ENCODE peak calls at places on chromosomes 7 and 10, in five cellular contexts. J is upper lobe of left lung, K is left ventricle myocardium inferior, A is endothelial cell, T is cardiac muscle cell. Q is an unnamed sample.

GRCh38 chr10:130300608-130301025 is 164.4 kb downstream of the GLRX3 start:
- DNase-seq in J (no peak), K (peak; percentile 44), A (no peak), T (no peak), Q (no peak)

GRCh38 chr10:8815969-8816368 is 761.5 kb downstream of the GATA3 start:
- DNase-seq in J (no peak), K (no peak), A (no peak), T (no peak), Q (no peak)

GRCh38 chr10:110568055-110568735 is 700 bp downstream of the SMC3 start:
- DNase-seq in J (peak; percentile 41), K (peak; percentile 18), A (peak; percentile 35), T (peak; percentile 77), Q (no peak)

GRCh38 chr7:37342665-37343471 is 105.8 kb downstream of the ELMO1 start:
- DNase-seq in J (peak; percentile 54), K (no peak), A (peak; percentile 10), T (no peak), Q (no peak)

GRCh38 chr10:129842031-129842430 is 122.0 kb downstream of the EBF3 start:
- DNase-seq in J (no peak), K (no peak), A (no peak), T (no peak), Q (no peak)

GRCh38 chr7:55550838-55551537 is 21.3 kb downstream of the VOPP1 start:
- DNase-seq in J (no peak), K (no peak), A (no peak), T (no peak), Q (no peak)

GRCh38 chr10:103507235-103508191 is 14.0 kb downstream of the NEURL1 start:
- DNase-seq in J (no peak), K (no peak), A (no peak), T (no peak), Q (peak; percentile 43)

GRCh38 chr7:154231732-154232131 is 179.5 kb downstream of the DPP6 start:
- DNase-seq in J (no peak), K (no peak), A (peak; percentile 52), T (peak; percentile 72), Q (no peak)

GRCh38 chr10:2978111-2978510 is 89.2 kb upstream of the PFKP start:
- DNase-seq in J (no peak), K (no peak), A (peak; percentile 19), T (peak; percentile 58), Q (no peak)

GRCh38 chr7:74572301-74573090 is 85.0 kb upstream of the GTF2I start:
- DNase-seq in J (no peak), K (no peak), A (no peak), T (peak; percentile 35), Q (no peak)

GRCh38 chr10:131726460-131726861 is 174.3 kb upstream of the PPP2R2D start:
- DNase-seq in J (peak; percentile 35), K (peak; percentile 55), A (no peak), T (peak; percentile 23), Q (peak; percentile 76)

GRCh38 chr7:36153571-36154097 is 580 bp downstream of the EEPD1 start:
- DNase-seq in J (peak; percentile 46), K (no peak), A (no peak), T (peak; percentile 21), Q (no peak)

GRCh38 chr7:23474098-23474828 is 4.0 kb upstream of the IGF2BP3 start:
- DNase-seq in J (peak; percentile 71), K (peak; percentile 60), A (peak; percentile 95), T (peak; percentile 98), Q (peak; percentile 94)

GRCh38 chr7:106779877-106780276 is 85.2 kb upstream of the PIK3CG start:
- DNase-seq in J (no peak), K (no peak), A (peak; percentile 9), T (peak; percentile 28), Q (no peak)

GRCh38 chr7:133504825-133505224 is 251.9 kb downstream of the EXOC4 start:
- DNase-seq in J (no peak), K (no peak), A (no peak), T (no peak), Q (no peak)

GRCh38 chr10:112754001-112754411 is 196.0 kb upstream of the TCF7L2 start:
- DNase-seq in J (no peak), K (no peak), A (no peak), T (no peak), Q (no peak)

GRCh38 chr10:109992485-109992884 is 15.3 kb upstream of the ADD3 start:
- DNase-seq in J (no peak), K (no peak), A (no peak), T (no peak), Q (no peak)

GRCh38 chr7:26657139-26657753 is 207.1 kb downstream of the SKAP2 start:
- DNase-seq in J (no peak), K (no peak), A (peak; percentile 14), T (peak; percentile 27), Q (no peak)

GRCh38 chr7:85664341-85664740 is 477.5 kb upstream of the SEMA3D start:
- DNase-seq in J (no peak), K (no peak), A (no peak), T (no peak), Q (no peak)

GRCh38 chr10:36277459-36277858 is 635.4 kb upstream of the FZD8 start:
- DNase-seq in J (no peak), K (no peak), A (no peak), T (no peak), Q (no peak)

GRCh38 chr7:5425507-5426225 is 2.0 kb upstream of the TNRC18 start:
- DNase-seq in J (peak; percentile 77), K (peak; percentile 71), A (peak; percentile 60), T (peak; percentile 90), Q (peak; percentile 74)

GRCh38 chr7:152382244-152382643 is 53.6 kb downstream of the KMT2C start:
- DNase-seq in J (no peak), K (no peak), A (no peak), T (no peak), Q (no peak)

GRCh38 chr10:1137499-1138163 is 81.4 kb downstream of the WDR37 start:
- DNase-seq in J (no peak), K (no peak), A (no peak), T (no peak), Q (no peak)

GRCh38 chr10:121900443-121901174 is 27.2 kb downstream of the ATE1 start:
- DNase-seq in J (no peak), K (no peak), A (peak; percentile 34), T (peak; percentile 84), Q (no peak)

GRCh38 chr7:28062197-28062988 is 118.2 kb downstream of the JAZF1 start:
- DNase-seq in J (peak; percentile 81), K (peak; percentile 66), A (peak; percentile 77), T (peak; percentile 85), Q (peak; percentile 53)

GRCh38 chr7:69739906-69740545 is 141.8 kb downstream of the AUTS2 start:
- DNase-seq in J (no peak), K (peak; percentile 46), A (no peak), T (peak; percentile 48), Q (no peak)

GRCh38 chr7:142636751-142637150 is 112.5 kb upstream of the PRSS1 start:
- DNase-seq in J (no peak), K (no peak), A (no peak), T (no peak), Q (no peak)

GRCh38 chr7:47759056-47759706 is 177.3 kb upstream of the TNS3 start:
- DNase-seq in J (no peak), K (no peak), A (no peak), T (no peak), Q (no peak)

GRCh38 chr7:16564023-16564380 is 37.4 kb downstream of the LRRC72 start:
- DNase-seq in J (no peak), K (no peak), A (no peak), T (no peak), Q (no peak)

GRCh38 chr7:33836797-33837355 is 68.5 kb upstream of the BMPER start:
- DNase-seq in J (no peak), K (no peak), A (no peak), T (no peak), Q (no peak)
- TF ChIP-seq CTCF in J (no peak), K (no peak), A (peak; percentile 39), T (peak; percentile 18), Q (no peak)

GRCh38 chr10:101064415-101065030 is 2.7 kb downstream of the KAZALD1 start:
- DNase-seq in J (no peak), K (no peak), A (no peak), T (no peak), Q (no peak)

GRCh38 chr10:101066890-101067355 is 5.1 kb downstream of the KAZALD1 start:
- DNase-seq in J (no peak), K (no peak), A (no peak), T (peak; percentile 31), Q (no peak)

GRCh38 chr10:101067356-101068083 is 5.7 kb downstream of the KAZALD1 start:
- DNase-seq in J (peak; percentile 82), K (peak; percentile 69), A (peak; percentile 83), T (peak; percentile 87), Q (peak; percentile 63)

GRCh38 chr10:101065479-101066145 is 3.8 kb downstream of the KAZALD1 start:
- DNase-seq in J (no peak), K (no peak), A (no peak), T (no peak), Q (no peak)

DNA sequence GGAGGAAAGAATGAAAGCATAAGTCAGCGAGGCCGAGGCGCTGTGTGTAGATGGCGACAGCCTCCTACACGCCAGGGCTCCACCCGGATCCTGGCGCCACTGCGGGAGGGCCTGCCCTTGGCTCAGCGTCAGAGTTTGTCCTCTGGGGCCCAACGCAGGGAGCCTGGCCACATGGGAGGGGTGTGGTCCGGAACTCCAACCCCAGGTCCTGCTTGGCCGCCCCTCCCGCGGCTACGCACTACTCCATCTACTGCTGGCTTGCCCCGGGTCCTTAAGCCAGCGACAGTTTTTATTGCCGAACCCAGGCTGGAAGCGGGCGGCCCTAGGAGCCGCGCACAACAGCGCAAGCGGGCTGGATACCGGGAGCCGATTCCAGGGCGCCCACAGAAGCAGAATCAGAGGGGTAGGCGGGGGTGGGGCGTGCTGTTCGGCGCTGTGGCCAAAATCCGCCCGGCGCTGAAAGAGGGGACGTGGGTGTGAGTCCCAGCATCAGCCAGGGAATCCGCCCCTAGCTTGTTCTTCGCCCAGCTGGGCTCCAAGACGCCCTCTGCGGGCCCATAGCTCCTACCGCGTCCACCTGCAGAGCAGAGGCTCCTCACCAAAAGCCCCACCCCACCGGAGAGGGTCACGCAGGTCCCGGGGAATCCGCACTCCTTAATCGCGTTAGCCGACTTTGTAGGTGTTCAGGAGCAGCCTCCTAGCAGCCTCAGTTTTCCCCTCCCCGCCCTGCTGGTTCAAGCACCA is 4.5 kb downstream of the KAZALD1 start:
- DNase-seq in J (peak; percentile 90), K (peak; percentile 83), A (peak; percentile 62), T (peak; percentile 75), Q (no peak)
- TF ChIP-seq CTCF in J (peak; percentile 29), K (peak; percentile 57), A (no peak), T (peak; percentile 58), Q (no peak)

GRCh38 chr7:130013241-130013640 is 37.9 kb downstream of the ZC3HC1 start:
- DNase-seq in J (no peak), K (no peak), A (no peak), T (no peak), Q (no peak)
- TF ChIP-seq CTCF in J (no peak), K (no peak), A (no peak), T (no peak), Q (no peak)

GRCh38 chr10:85105614-85106013 is 777.2 kb downstream of the CCSER2 start:
- DNase-seq in J (no peak), K (no peak), A (peak; percentile 10), T (peak; percentile 25), Q (no peak)
- TF ChIP-seq CTCF in J (no peak), K (peak; percentile 32), A (no peak), T (no peak), Q (no peak)

GRCh38 chr7:32204361-32205018 is 134.3 kb upstream of the PDE1C start:
- DNase-seq in J (peak; percentile 29), K (peak; percentile 69), A (peak; percentile 69), T (peak; percentile 80), Q (no peak)
- TF ChIP-seq CTCF in J (peak; percentile 74), K (peak; percentile 86), A (peak; percentile 68), T (peak; percentile 81), Q (peak; percentile 70)

Q was measured in mesothelial cell of epicardium.